ENCODE peak calls at places on chromosomes 16 and 17, in eight cellular contexts. I is left ventricle myocardium inferior, O is colonic mucosa, G is suprapubic skin, U is sigmoid colon, H is HL-60, E is GM06990, Q is MM.1S. K is an unnamed sample.

GRCh38 chr16:67872631-67873434 is at the start of gene EDC4:
- DNase-seq in I (peak; percentile 88), O (peak; percentile 84), G (peak; percentile 94), U (peak; percentile 92), H (peak; percentile 79), E (peak; percentile 89), Q (peak; percentile 84), K (peak; percentile 93)

GRCh38 chr16:50967827-50968612 is 183.1 kb downstream of the SALL1 start:
- DNase-seq in I (no peak), O (no peak), G (no peak), U (no peak), H (no peak), E (peak; percentile 26), Q (no peak), K (no peak)

GRCh38 chr16:78133919-78134318 is 34.5 kb downstream of the WWOX start:
- DNase-seq in I (no peak), O (no peak), G (no peak), U (no peak), H (no peak), E (no peak), Q (no peak), K (no peak)

GRCh38 chr17:57859601-57860413 is 10.0 kb upstream of the MRPS23 start:
- DNase-seq in I (no peak), O (no peak), G (no peak), U (peak; percentile 54), H (no peak), E (no peak), Q (no peak), K (no peak)

GRCh38 chr17:74833501-74834361 is 26.0 kb downstream of the GRIN2C start:
- DNase-seq in I (no peak), O (no peak), G (no peak), U (no peak), H (peak; percentile 80), E (no peak), Q (no peak), K (no peak)

GRCh38 chr16:3175157-3176153 is 12.5 kb upstream of the OR1F1 start:
- DNase-seq in I (no peak), O (no peak), G (no peak), U (peak; percentile 50), H (no peak), E (peak; percentile 74), Q (no peak), K (no peak)

GRCh38 chr17:49521521-49522185 is 26.6 kb downstream of the NGFR start:
- DNase-seq in I (no peak), O (no peak), G (peak; percentile 59), U (no peak), H (no peak), E (no peak), Q (no peak), K (no peak)

GRCh38 chr16:3498988-3499387 is 1.8 kb upstream of the CLUAP1 start:
- DNase-seq in I (no peak), O (no peak), G (no peak), U (peak; percentile 33), H (no peak), E (no peak), Q (no peak), K (no peak)

GRCh38 chr16:86515780-86516617 is 5.7 kb downstream of the FOXF1 start:
- DNase-seq in I (no peak), O (no peak), G (no peak), U (no peak), H (no peak), E (no peak), Q (no peak), K (no peak)

GRCh38 chr16:86514656-86515376 is 4.5 kb downstream of the FOXF1 start:
- DNase-seq in I (no peak), O (no peak), G (no peak), U (no peak), H (no peak), E (no peak), Q (no peak), K (no peak)

GRCh38 chr16:68290455-68290854 is 20.3 kb downstream of the SLC7A6OS start:
- DNase-seq in I (no peak), O (no peak), G (no peak), U (no peak), H (no peak), E (no peak), Q (no peak), K (no peak)

GRCh38 chr16:85490971-85491771 is 122.0 kb upstream of the GSE1 start:
- DNase-seq in I (no peak), O (peak; percentile 59), G (no peak), U (no peak), H (peak; percentile 30), E (peak; percentile 34), Q (peak; percentile 16), K (no peak)

GRCh38 chr16:19837331-19837943 is 47.2 kb downstream of the GPRC5B start:
- DNase-seq in I (no peak), O (no peak), G (no peak), U (no peak), H (no peak), E (no peak), Q (no peak), K (no peak)

GRCh38 chr17:50165867-50166517 is at the start of gene SGCA:
- DNase-seq in I (peak; percentile 63), O (no peak), G (no peak), U (no peak), H (no peak), E (no peak), Q (no peak), K (no peak)

GRCh38 chr17:64118452-64118979 is 11.4 kb downstream of the ERN1 start:
- DNase-seq in I (peak; percentile 40), O (peak; percentile 36), G (no peak), U (peak; percentile 68), H (peak; percentile 78), E (no peak), Q (no peak), K (no peak)

GRCh38 chr16:65024649-65025243 is 97.1 kb downstream of the CDH11 start:
- DNase-seq in I (no peak), O (no peak), G (no peak), U (no peak), H (no peak), E (no peak), Q (no peak), K (no peak)
- TF ChIP-seq CTCF in I (no peak), O (no peak), G (no peak), U (no peak), H (no peak), E (no peak), Q (no peak), K (no peak)

DNA sequence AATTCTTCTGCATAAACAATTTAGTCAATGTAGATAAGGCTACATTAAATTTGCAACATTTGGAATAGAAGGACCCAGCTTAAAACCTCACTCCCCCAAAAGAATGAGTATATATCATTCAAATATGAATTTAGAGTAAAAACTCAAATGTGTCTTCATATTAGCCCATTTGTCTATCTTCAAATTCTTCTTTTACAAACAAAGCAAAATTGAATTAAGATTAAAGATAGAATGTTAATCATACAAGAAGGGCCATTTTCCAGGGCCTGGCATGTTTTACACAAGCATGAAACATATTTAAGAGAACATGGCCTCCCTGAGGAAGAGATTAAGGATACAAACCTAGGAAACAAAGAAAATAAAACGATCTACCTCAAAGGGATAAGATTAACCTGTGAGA is 8.4 kb downstream of the TOX3 start:
- DNase-seq in I (no peak), O (no peak), G (no peak), U (no peak), H (no peak), E (no peak), Q (no peak), K (no peak)
- TF ChIP-seq CTCF in I (no peak), O (no peak), G (no peak), U (no peak), H (no peak), E (no peak), Q (no peak), K (no peak)

GRCh38 chr17:43825567-43825966 is 7.4 kb downstream of the MPP3 start:
- DNase-seq in I (no peak), O (no peak), G (no peak), U (peak; percentile 41), H (no peak), E (no peak), Q (no peak), K (no peak)

GRCh38 chr17:43827596-43827995 is 5.3 kb downstream of the MPP3 start:
- DNase-seq in I (no peak), O (no peak), G (no peak), U (no peak), H (no peak), E (no peak), Q (no peak), K (no peak)

GRCh38 chr17:43822566-43823190 is 10.3 kb downstream of the MPP3 start:
- DNase-seq in I (no peak), O (no peak), G (no peak), U (peak; percentile 55), H (no peak), E (no peak), Q (no peak), K (no peak)

GRCh38 chr17:43823350-43824084 is 9.4 kb downstream of the MPP3 start:
- DNase-seq in I (peak; percentile 78), O (peak; percentile 37), G (no peak), U (peak; percentile 63), H (no peak), E (no peak), Q (peak; percentile 2), K (no peak)

GRCh38 chr17:43826206-43826605 is 6.7 kb downstream of the MPP3 start:
- DNase-seq in I (no peak), O (no peak), G (no peak), U (peak; percentile 12), H (no peak), E (no peak), Q (no peak), K (no peak)
- TF ChIP-seq CTCF in I (no peak), O (no peak), G (no peak), U (no peak), H (no peak), E (no peak), Q (no peak), K (no peak)

DNA sequence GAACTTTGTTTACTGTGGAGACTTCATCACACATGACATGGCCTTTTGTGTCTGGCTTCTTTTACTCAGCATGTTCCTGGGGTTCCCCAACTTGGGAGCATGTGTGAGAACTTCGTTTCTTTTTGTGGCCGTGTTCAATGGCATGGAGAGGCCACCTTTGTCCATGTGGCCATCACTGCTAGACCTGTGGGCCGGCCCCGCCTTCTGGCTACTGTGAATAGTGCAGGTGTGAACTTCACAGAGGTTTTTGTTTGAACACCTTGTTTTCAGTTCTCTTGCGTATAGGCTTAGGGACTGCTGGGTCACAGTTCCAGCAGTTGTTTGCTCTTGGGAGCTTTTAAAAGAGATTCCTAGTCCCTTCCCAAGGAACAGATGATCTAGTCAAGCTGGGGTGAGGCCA is 5.7 kb upstream of the SLC38A8 start:
- DNase-seq in I (no peak), O (no peak), G (no peak), U (peak; percentile 40), H (no peak), E (no peak), Q (no peak), K (peak; percentile 59)
- TF ChIP-seq CTCF in I (no peak), O (no peak), G (no peak), U (no peak), H (no peak), E (no peak), Q (no peak), K (peak; percentile 18)

GRCh38 chr17:28227278-28228108 is 91.5 kb upstream of the TMEM97 start:
- DNase-seq in I (no peak), O (peak; percentile 84), G (peak; percentile 78), U (no peak), H (no peak), E (peak; percentile 31), Q (no peak), K (no peak)
- TF ChIP-seq CTCF in I (no peak), O (no peak), G (no peak), U (no peak), H (no peak), E (no peak), Q (no peak), K (peak; percentile 47)